ENCODE peak calls at places on chromosomes 12 and 14, in five cellular contexts. R, D, E, U and Q are unnamed samples.

GRCh38 chr14:35406090-35406489 is 1.5 kb upstream of the NFKBIA start:
- DNase-seq in D (no peak), E (no peak), R (no peak), U (no peak), Q (no peak)

GRCh38 chr12:108455706-108456105 is 59.4 kb upstream of the FICD start:
- DNase-seq in E (no peak), U (no peak), D (no peak), R (no peak), Q (no peak)

GRCh38 chr14:57245941-57246340 is 22.8 kb downstream of the EXOC5 start:
- DNase-seq in D (no peak), R (no peak), E (no peak), U (no peak), Q (no peak)

GRCh38 chr14:71714225-71714624 is 218.0 kb upstream of the RGS6 start:
- DNase-seq in U (no peak), E (no peak), R (no peak), D (no peak), Q (no peak)

GRCh38 chr14:73740921-73741326 is 26.7 kb upstream of the PNMA1 start:
- DNase-seq in U (no peak), D (no peak), R (no peak), E (no peak), Q (no peak)

GRCh38 chr12:38886064-38886463 is 19.3 kb downstream of the CPNE8 start:
- DNase-seq in E (no peak), U (no peak), D (no peak), R (no peak), Q (no peak)

GRCh38 chr14:105165761-105166485 is 2.7 kb downstream of the JAG2 start:
- DNase-seq in E (no peak), R (no peak), U (no peak), D (no peak), Q (no peak)

GRCh38 chr14:79809849-79810612 is 401.3 kb downstream of the DIO2 start:
- DNase-seq in E (no peak), D (peak), U (no peak), R (no peak), Q (no peak)

GRCh38 chr12:68557011-68557715 is 53.5 kb upstream of the RAP1B start:
- DNase-seq in U (no peak), E (no peak), R (no peak), D (no peak), Q (no peak)

GRCh38 chr12:6267007-6267721 is 43.3 kb upstream of the PLEKHG6 start:
- DNase-seq in R (no peak), U (no peak), D (peak), E (no peak), Q (no peak)

GRCh38 chr12:84912191-84913142 is at the start of gene SLC6A15:
- DNase-seq in E (no peak), D (peak), U (no peak), R (no peak), Q (peak)

GRCh38 chr12:89350661-89351488 is 1.4 kb downstream of the DUSP6 start:
- DNase-seq in R (no peak), U (no peak), E (peak), D (no peak), Q (peak)

GRCh38 chr12:87266305-87266704 is 762.9 kb downstream of the C12orf50 start:
- DNase-seq in E (no peak), U (no peak), D (no peak), R (no peak), Q (no peak)

GRCh38 chr12:131862994-131863710 is 31.3 kb upstream of the ULK1 start:
- DNase-seq in U (no peak), R (no peak), E (no peak), D (no peak), Q (no peak)

GRCh38 chr14:104229621-104230041 is 91.2 kb downstream of the KIF26A start:
- DNase-seq in D (no peak), U (no peak), R (no peak), E (no peak), Q (no peak)

GRCh38 chr12:88993655-88994054 is 358.6 kb downstream of the DUSP6 start:
- DNase-seq in U (no peak), D (peak), R (no peak), E (no peak), Q (peak)

GRCh38 chr14:97458302-97459137 is 661.3 kb downstream of the VRK1 start:
- DNase-seq in D (no peak), R (peak), U (no peak), E (peak), Q (no peak)

GRCh38 chr14:51462182-51462581 is 189.5 kb upstream of the FRMD6 start:
- DNase-seq in U (no peak), D (no peak), R (no peak), E (no peak), Q (no peak)

GRCh38 chr14:101174522-101174838 is 271.0 kb upstream of the RTL1 start:
- DNase-seq in U (no peak), R (no peak), E (no peak), D (peak), Q (peak)

GRCh38 chr14:75821828-75822521 is 159.8 kb downstream of the TGFB3 start:
- DNase-seq in D (peak), R (no peak), E (no peak), U (no peak), Q (no peak)

GRCh38 chr12:41189395-41190251 is 1.5 kb downstream of the PDZRN4 start:
- DNase-seq in R (no peak), E (no peak), U (no peak), D (no peak), Q (peak)

GRCh38 chr12:18224745-18225144 is 36.6 kb upstream of the PIK3C2G start:
- DNase-seq in R (no peak), E (no peak), U (no peak), D (peak), Q (peak)

GRCh38 chr12:121532503-121533390 is 48.1 kb downstream of the KDM2B start:
- DNase-seq in R (no peak), U (no peak), D (no peak), E (no peak), Q (no peak)

GRCh38 chr12:105967038-105967776 is 171.5 kb downstream of the NUAK1 start:
- DNase-seq in D (no peak), E (no peak), R (no peak), U (no peak), Q (no peak)

GRCh38 chr12:26431211-26431610 is 235.8 kb downstream of the SSPN start:
- DNase-seq in D (no peak), R (no peak), U (no peak), E (no peak), Q (no peak)